ENCODE peak calls at places on chromosomes 5 and 9, in four cellular contexts. B is CD4-positive, CD25-positive, alpha-beta regulatory T cell; R is fibroblast of lung; H is cardiac muscle cell. D is an unnamed sample.

GRCh38 chr9:20315672-20316071 is 306.6 kb downstream of the MLLT3 start:
- DNase-seq in B (no peak), R (peak; percentile 91), H (no peak), D (no peak)

GRCh38 chr5:42887575-42887974 is 75.9 kb upstream of the SELENOP start:
- DNase-seq in B (no peak), R (no peak), H (no peak), D (no peak)

GRCh38 chr9:68704804-68705635 is at the start of gene PIP5K1B:
- DNase-seq in B (no peak), R (peak; percentile 61), H (peak; percentile 87), D (peak; percentile 95)

GRCh38 chr9:16426716-16427115 is 443.8 kb downstream of the BNC2 start:
- DNase-seq in B (no peak), R (no peak), H (no peak), D (no peak)

GRCh38 chr5:55276771-55277170 is 30.7 kb downstream of the DHX29 start:
- DNase-seq in B (no peak), R (peak; percentile 40), H (no peak), D (no peak)

GRCh38 chr5:176535101-176535654 is 2.0 kb downstream of the RNF44 start:
- DNase-seq in B (peak; percentile 34), R (peak; percentile 13), H (no peak), D (no peak)

GRCh38 chr9:6931913-6932312 is 174.1 kb downstream of the KDM4C start:
- DNase-seq in B (no peak), R (peak; percentile 92), H (no peak), D (no peak)

GRCh38 chr5:153157156-153157555 is 333.3 kb upstream of the GRIA1 start:
- DNase-seq in B (no peak), R (peak; percentile 82), H (no peak), D (no peak)

GRCh38 chr5:39197556-39197955 is 21.8 kb downstream of the FYB1 start:
- DNase-seq in B (peak; percentile 47), R (no peak), H (no peak), D (no peak)

GRCh38 chr5:105812356-105812755 is 1858.4 kb downstream of the EFNA5 start:
- DNase-seq in B (no peak), R (no peak), H (no peak), D (no peak)

GRCh38 chr9:80605129-80605528 is 1033.4 kb downstream of the TLE4 start:
- DNase-seq in B (no peak), R (peak; percentile 57), H (peak; percentile 50), D (no peak)

GRCh38 chr9:137127301-137128157 is 11.4 kb upstream of the GRIN1 start:
- DNase-seq in B (peak; percentile 22), R (no peak), H (no peak), D (peak; percentile 33)

GRCh38 chr5:16656561-16657191 is 39.9 kb upstream of the RETREG1 start:
- DNase-seq in B (no peak), R (no peak), H (no peak), D (no peak)

GRCh38 chr5:96687812-96688453 is 25.8 kb downstream of the CAST start:
- DNase-seq in B (no peak), R (peak; percentile 67), H (peak; percentile 41), D (no peak)

GRCh38 chr5:145752947-145753346 is 82.2 kb downstream of the PRELID2 start:
- DNase-seq in B (no peak), R (peak; percentile 65), H (no peak), D (no peak)

GRCh38 chr9:71514344-71514975 is 253.9 kb downstream of the CEMIP2 start:
- DNase-seq in B (no peak), R (no peak), H (no peak), D (no peak)

GRCh38 chr5:56247596-56247995 is 14.5 kb upstream of the ANKRD55 start:
- DNase-seq in B (no peak), R (peak; percentile 55), H (no peak), D (no peak)

GRCh38 chr5:133635051-133635450 is 22.7 kb upstream of the FSTL4 start:
- DNase-seq in B (no peak), R (peak; percentile 59), H (no peak), D (no peak)

GRCh38 chr5:39151731-39152130 is 67.6 kb downstream of the FYB1 start:
- DNase-seq in B (no peak), R (no peak), H (no peak), D (no peak)

GRCh38 chr9:137056739-137057407 is 3.0 kb upstream of the ENTPD2 start:
- DNase-seq in B (no peak), R (no peak), H (no peak), D (no peak)

DNA sequence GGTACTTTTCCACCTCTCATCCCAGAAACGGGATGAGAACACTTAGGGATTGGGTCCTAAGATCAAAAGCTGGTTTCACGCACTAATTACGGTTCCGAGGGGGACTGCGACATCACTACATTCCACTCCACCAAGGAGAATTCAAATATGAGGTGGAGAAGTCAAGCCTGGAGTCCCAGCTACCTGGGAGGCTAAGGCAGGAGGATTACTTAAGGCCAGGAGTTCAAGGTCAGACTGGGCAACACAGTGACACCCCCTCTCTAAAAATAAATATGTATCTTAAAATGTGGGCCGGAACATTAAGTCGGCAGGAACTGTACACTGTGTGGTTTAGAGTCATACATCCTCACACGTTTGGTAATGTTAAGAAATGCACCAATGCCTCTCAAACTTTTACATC is 1.6 kb downstream of the GOLGA2 start:
- DNase-seq in B (no peak), R (no peak), H (no peak), D (no peak)
- H3K4me3 ChIP-seq in B (no peak overlapping the region), R (peak overlapping the region; percentile 97), H (no peak overlapping the region), D (no peak overlapping the region)

GRCh38 chr9:12784461-12785250 is 9.8 kb downstream of the LURAP1L start:
- DNase-seq in B (no peak), R (peak; percentile 97), H (no peak), D (peak; percentile 93)

GRCh38 chr9:12781334-12781733 is 6.5 kb downstream of the LURAP1L start:
- DNase-seq in B (no peak), R (no peak), H (no peak), D (no peak)

GRCh38 chr9:12785941-12786340 is 11.1 kb downstream of the LURAP1L start:
- DNase-seq in B (no peak), R (no peak), H (no peak), D (no peak)

GRCh38 chr9:12785251-12785880 is 10.5 kb downstream of the LURAP1L start:
- DNase-seq in B (no peak), R (peak; percentile 54), H (no peak), D (peak; percentile 93)

GRCh38 chr9:12783767-12784460 is 9.1 kb downstream of the LURAP1L start:
- DNase-seq in B (no peak), R (no peak), H (no peak), D (no peak)
- H3K27ac ChIP-seq in B (no peak overlapping the region), R (peak overlapping the region; percentile 92), H (no peak overlapping the region), D (peak overlapping the region; percentile 86)

DNA sequence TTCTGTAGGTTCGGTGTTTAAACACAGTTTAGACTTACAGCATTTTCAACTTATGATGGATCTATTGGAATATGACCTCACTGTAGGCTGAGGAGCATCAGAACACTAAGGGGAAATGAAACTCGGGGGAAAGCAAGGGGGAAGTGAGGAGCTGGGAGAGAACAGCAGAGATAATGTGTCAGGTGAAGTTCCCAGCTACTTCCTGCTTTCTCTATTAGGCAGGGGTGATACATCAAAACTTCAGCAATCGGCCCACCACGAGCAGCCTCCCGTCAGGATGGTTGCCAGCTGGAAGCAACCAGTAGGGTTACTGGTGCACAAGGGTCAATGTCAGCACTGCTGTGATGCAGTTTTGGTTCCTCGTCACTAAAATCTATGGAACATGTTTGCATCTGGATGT is 34.3 kb downstream of the FAT2 start:
- DNase-seq in B (no peak), R (no peak), H (no peak), D (no peak)
- H3K4me3 ChIP-seq in B (no peak overlapping the region), R (no peak overlapping the region), H (no peak overlapping the region), D (no peak overlapping the region)

DNA sequence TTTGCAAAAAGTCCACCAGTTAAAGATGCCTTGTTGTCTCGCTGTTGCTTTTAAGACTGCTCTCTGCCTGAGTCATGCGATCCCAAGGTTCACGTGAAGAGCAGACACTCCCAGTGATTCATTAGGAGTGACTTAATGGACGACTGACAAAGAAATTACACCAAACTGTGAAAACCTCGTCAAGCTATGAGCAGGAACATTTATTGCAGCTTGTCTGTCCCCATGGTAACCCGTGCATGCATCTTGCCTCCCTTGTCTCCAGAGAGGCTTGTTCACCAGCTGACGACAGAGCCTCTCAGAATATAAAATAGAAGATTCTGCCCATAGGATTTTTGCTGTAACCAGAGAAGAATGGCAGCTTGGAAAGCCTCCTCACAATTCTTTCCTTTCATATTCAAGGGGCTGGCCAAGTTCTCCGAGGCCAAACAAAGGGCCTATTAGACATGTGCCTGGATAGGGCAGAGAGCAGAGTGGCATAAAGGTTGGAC is 352.7 kb downstream of the SPOCK1 start:
- DNase-seq in B (no peak), R (peak; percentile 99), H (no peak), D (no peak)
- H3K27ac ChIP-seq in B (no peak overlapping the region), R (peak overlapping the region; percentile 72), H (no peak overlapping the region), D (no peak overlapping the region)

DNA sequence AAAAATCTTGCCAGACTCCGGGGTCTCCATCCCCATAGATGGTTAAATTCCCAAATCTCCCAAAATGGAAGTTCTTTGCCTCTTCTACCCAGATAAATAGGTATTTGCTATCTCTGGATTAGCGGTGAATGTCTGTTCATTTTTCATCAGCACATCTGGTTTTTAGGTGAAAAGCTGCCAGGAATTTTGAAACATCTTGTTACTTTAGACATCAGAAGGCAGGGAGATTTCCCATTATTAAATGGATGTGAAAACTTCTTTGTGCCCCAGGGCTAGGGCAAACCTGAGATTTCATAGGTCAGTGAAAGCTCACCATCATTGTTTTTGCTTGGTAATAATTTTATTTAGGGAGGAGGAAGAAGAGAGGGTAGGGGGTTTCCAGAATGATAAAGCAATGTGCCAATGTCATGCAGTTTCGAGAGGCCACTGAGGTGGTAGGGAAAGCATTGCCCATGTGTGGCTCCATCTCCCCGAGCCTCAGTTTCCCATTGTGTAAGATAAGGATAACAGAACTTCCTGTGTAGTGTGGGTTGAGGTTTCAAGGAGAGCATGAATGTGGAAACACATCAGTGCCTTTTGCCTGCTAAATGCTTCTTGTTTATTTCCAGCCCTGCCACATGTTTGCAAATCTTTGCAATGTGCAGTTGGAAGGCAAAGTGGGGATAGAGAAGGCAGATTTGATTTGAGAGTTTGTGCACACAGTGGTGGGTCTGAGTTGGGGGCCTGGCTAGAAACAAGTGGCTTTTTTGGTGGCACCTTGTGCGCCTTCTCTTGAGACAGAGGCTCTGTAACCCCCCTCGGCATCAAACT is 147.2 kb upstream of the KLF4 start:
- DNase-seq in B (no peak), R (no peak), H (no peak), D (no peak)
- H3K4me3 ChIP-seq in B (no peak overlapping the region), R (no peak overlapping the region), H (no peak overlapping the region), D (no peak overlapping the region)

GRCh38 chr9:128073260-128073886 is 5.3 kb downstream of the SLC25A25 start:
- DNase-seq in B (no peak), R (no peak), H (no peak), D (no peak)
- H3K27ac ChIP-seq in B (peak overlapping the region; percentile 78), R (peak overlapping the region; percentile 74), H (peak overlapping the region; percentile 90), D (peak overlapping the region; percentile 64)

GRCh38 chr9:86943871-86944240 is 3.5 kb downstream of the GAS1 start:
- DNase-seq in B (no peak), R (no peak), H (no peak), D (no peak)
- H3K4me3 ChIP-seq in B (no peak overlapping the region), R (no peak overlapping the region), H (peak overlapping the region; percentile 84), D (no peak overlapping the region)

DNA sequence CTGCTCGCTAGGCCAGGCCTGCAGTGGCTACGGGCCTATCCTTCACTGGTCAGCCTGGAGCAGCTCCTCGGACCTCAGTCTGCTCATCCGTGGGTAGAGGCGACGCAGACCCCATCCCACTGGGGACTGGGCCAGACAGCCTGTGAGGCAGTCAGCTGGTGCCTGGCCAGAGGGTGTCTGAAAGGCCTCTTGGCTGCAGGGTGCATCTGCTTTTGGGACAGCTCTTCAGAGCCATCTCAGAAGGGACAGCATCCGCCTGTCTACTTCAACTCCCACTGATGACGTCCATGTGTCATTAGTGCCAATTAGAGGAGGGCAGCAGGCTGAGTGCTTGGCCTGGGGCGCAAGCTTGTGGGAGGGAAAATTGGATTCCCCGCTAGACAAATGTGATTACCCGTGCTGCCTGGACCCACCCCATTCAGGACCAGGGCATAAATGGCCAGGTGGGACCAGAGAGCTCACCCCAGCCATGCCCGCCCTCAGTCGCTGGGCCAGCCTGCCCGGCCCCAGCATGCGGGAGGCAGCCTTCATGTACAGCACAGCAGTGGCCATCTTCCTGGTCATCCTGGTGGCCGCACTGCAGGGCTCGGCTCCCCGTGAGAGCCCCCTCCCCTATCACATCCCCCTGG is at the start of gene DBH:
- DNase-seq in B (no peak), R (no peak), H (no peak), D (no peak)
- H3K27ac ChIP-seq in B (no peak within 1 kb of the TSS), R (no peak within 1 kb of the TSS), H (no peak within 1 kb of the TSS), D (no peak within 1 kb of the TSS)